ENCODE peak calls at places on chromosomes 1 and 21, in six cellular contexts. L is CD8-positive, alpha-beta memory T cell; B is CD4-positive, CD25-positive, alpha-beta regulatory T cell; U is psoas muscle; M is HCT116; C is left lung. W is an unnamed sample. For H3K4me1, the result is how much of the 10 kb centered on the place peaks cover.

GRCh38 chr1:48492392-48492791 is 20.4 kb upstream of the SPATA6 start:
- DNase-seq in L (no peak), U (peak), B (no peak), M (no peak), C (no peak), W (no peak)

GRCh38 chr1:235161685-235162327 is 756 bp upstream of the RBM34 start:
- DNase-seq in U (no peak), M (no peak), B (no peak), C (no peak), L (no peak), W (no peak)

GRCh38 chr1:179021873-179022272 is 3.8 kb upstream of the FAM20B start:
- DNase-seq in M (no peak), B (no peak), U (no peak), C (peak), L (no peak), W (no peak)

GRCh38 chr1:48978413-48978812 is 201.7 kb upstream of the BEND5 start:
- DNase-seq in B (no peak), C (no peak), L (no peak), U (no peak), M (no peak), W (no peak)

GRCh38 chr1:2310332-2311183 is 80.8 kb downstream of the MORN1 start:
- DNase-seq in C (no peak), M (no peak), B (no peak), L (no peak), U (peak), W (no peak)

GRCh38 chr1:232901255-232901654 is 49.2 kb upstream of the NTPCR start:
- DNase-seq in U (no peak), M (no peak), B (peak), C (no peak), L (no peak), W (no peak)

GRCh38 chr21:28615276-28615675 is 377.4 kb downstream of the LTN1 start:
- DNase-seq in C (no peak), L (no peak), U (no peak), B (no peak), M (no peak), W (no peak)

GRCh38 chr1:81699234-81699633 is 101.5 kb upstream of the ADGRL2 start:
- DNase-seq in M (no peak), L (no peak), C (no peak), U (no peak), B (no peak), W (no peak)

GRCh38 chr1:246680696-246681127 is 43.5 kb upstream of the SCCPDH start:
- DNase-seq in B (no peak), L (no peak), U (no peak), M (no peak), C (no peak), W (no peak)

GRCh38 chr21:33412832-33413519 is 9.8 kb downstream of the IFNGR2 start:
- DNase-seq in M (no peak), U (no peak), C (no peak), B (no peak), L (no peak), W (no peak)

DNA sequence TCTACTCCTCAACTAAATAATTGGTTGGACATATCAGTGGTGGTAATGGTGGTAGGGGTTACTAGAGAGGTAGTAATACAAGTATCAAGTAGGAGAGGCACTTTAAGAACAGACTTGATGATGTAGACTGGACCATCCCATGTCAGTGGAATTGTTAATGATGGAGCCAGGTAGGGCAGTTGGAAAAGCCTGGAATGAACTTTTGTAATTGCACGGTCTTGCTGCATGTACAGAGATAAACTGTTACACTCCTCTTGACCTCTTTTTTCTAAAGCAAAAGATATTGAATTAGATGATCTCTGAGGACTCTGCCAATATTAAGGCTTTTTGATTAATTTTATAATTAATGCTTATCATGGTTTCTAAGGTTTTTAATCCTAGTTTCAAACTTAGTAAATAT is 5.8 kb downstream of the HMGCS2 start:
- DNase-seq in M (no peak), B (no peak), U (no peak), L (no peak), C (no peak), W (no peak)
- H3K27ac ChIP-seq in M (no peak), B (no peak), U (no peak), L (no peak), C (no peak), W (no peak)

GRCh38 chr1:203184467-203184866 is 2.0 kb downstream of the CHI3L1 start:
- DNase-seq in M (no peak), C (no peak), B (no peak), U (no peak), L (no peak), W (no peak)

GRCh38 chr1:203183828-203184227 is 2.7 kb downstream of the CHI3L1 start:
- DNase-seq in U (no peak), B (no peak), C (no peak), L (no peak), M (no peak), W (no peak)

GRCh38 chr1:203186091-203186445 is 436 bp downstream of the CHI3L1 start:
- DNase-seq in M (no peak), U (no peak), L (no peak), B (no peak), C (no peak), W (no peak)

GRCh38 chr1:203185585-203185984 is 919 bp downstream of the CHI3L1 start:
- DNase-seq in C (no peak), U (no peak), M (no peak), L (no peak), B (no peak), W (no peak)

GRCh38 chr1:203185061-203185461 is 1.4 kb downstream of the CHI3L1 start:
- DNase-seq in L (no peak), U (no peak), M (no peak), B (no peak), C (no peak), W (no peak)
- H3K4me1 ChIP-seq in L (under half), U (under half), M (under half), B (under half), C (under half), W (under half)

GRCh38 chr21:44878053-44878982 is 4.8 kb upstream of the PTTG1IP start:
- DNase-seq in C (no peak), B (no peak), M (no peak), L (no peak), U (no peak), W (no peak)

GRCh38 chr21:44874240-44874496 is 678 bp upstream of the PTTG1IP start:
- DNase-seq in L (no peak), M (no peak), U (no peak), B (no peak), C (no peak), W (peak)

GRCh38 chr21:44875341-44875740 is 1.9 kb upstream of the PTTG1IP start:
- DNase-seq in U (no peak), M (no peak), B (peak), C (no peak), L (no peak), W (no peak)

GRCh38 chr21:44874497-44875331 is 1.2 kb upstream of the PTTG1IP start:
- DNase-seq in L (peak), C (peak), B (peak), U (peak), M (no peak), W (peak)

GRCh38 chr21:44876849-44877575 is 3.5 kb upstream of the PTTG1IP start:
- DNase-seq in B (no peak), U (no peak), C (no peak), M (no peak), L (no peak), W (no peak)
- H3K27ac ChIP-seq in B (no peak), U (no peak), C (no peak), M (no peak), L (no peak), W (no peak)

GRCh38 chr1:167663002-167663772 is 33.2 kb downstream of the RCSD1 start:
- DNase-seq in L (no peak), C (no peak), M (no peak), U (peak), B (no peak), W (no peak)
- H3K4me1 ChIP-seq in L (half or more), C (half or more), M (under half), U (half or more), B (half or more), W (under half)

GRCh38 chr1:244346972-244347618 is 104.6 kb downstream of the ADSS2 start:
- DNase-seq in U (no peak), B (no peak), L (no peak), M (no peak), C (no peak), W (no peak)
- H3K27ac ChIP-seq in U (no peak), B (no peak), L (no peak), M (no peak), C (no peak), W (no peak)

W was measured in DND-41.